ENCODE peak calls at places on chromosomes 2 and 18, in seven cellular contexts. E is endothelial cell of umbilical vein, I is breast epithelium, T is stomach, J is sigmoid colon, G is IMR-90, L is Peyer's patch. N is an unnamed sample. For H3K36me3, the result is how much of the 10 kb centered on the place peaks cover.

GRCh38 chr2:239728751-239729150 is 296.4 kb downstream of the NDUFA10 start:
- DNase-seq in E (no peak), I (no peak), T (no peak), J (peak), G (no peak), L (no peak), N (no peak)

GRCh38 chr2:102520009-102520408 is 47.0 kb downstream of the SLC9A4 start:
- DNase-seq in E (peak), I (no peak), T (peak), J (no peak), G (peak), L (no peak), N (peak)

GRCh38 chr2:175439416-175439815 is 257.9 kb upstream of the ATP5MC3 start:
- DNase-seq in E (no peak), I (no peak), T (no peak), J (no peak), G (no peak), L (no peak), N (no peak)

GRCh38 chr2:171608168-171608567 is 79.1 kb upstream of the DYNC1I2 start:
- DNase-seq in E (no peak), I (no peak), T (no peak), J (no peak), G (no peak), L (no peak), N (no peak)

GRCh38 chr2:86039178-86039962 is 66.3 kb downstream of the POLR1A start:
- DNase-seq in E (no peak), I (peak), T (peak), J (peak), G (no peak), L (peak), N (peak)

GRCh38 chr18:74282359-74283254 is 9.2 kb downstream of the CYB5A start:
- DNase-seq in E (no peak), I (no peak), T (no peak), J (no peak), G (no peak), L (no peak), N (no peak)

GRCh38 chr2:64493788-64494187 is 30.3 kb upstream of the AFTPH start:
- DNase-seq in E (no peak), I (no peak), T (no peak), J (no peak), G (no peak), L (no peak), N (no peak)

GRCh38 chr2:237488295-237488694 is 1.2 kb downstream of the MLPH start:
- DNase-seq in E (no peak), I (peak), T (peak), J (no peak), G (no peak), L (no peak), N (no peak)

GRCh38 chr2:70094978-70095832 is 7.9 kb downstream of the PCBP1 start:
- DNase-seq in E (peak), I (peak), T (peak), J (peak), G (peak), L (peak), N (peak)
- TF ChIP-seq POLR2A in E (no peak), I (peak), T (no peak), J (no peak), G (no peak), L (no peak), N (peak)

DNA sequence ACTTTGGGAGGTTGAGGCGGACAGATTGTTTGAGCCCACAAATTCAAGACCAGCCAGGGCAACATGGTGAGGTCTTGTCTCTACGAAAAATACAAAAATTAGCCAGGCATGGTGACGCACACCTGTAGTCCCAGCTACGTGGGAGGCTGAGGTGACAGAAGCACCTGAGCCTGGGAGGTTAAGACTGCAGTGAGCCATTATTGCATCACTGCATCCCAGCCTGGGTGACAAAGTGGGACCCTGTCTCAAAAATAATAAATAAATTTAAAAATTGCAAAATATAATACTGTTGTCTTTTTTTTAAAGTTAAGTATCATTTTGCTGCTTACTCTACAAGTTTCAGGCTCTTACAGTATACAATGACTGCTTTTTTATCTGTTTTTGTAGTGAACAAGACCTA is 4.0 kb upstream of the ANKRD12 start:
- DNase-seq in E (no peak), I (no peak), T (no peak), J (no peak), G (no peak), L (no peak), N (no peak)
- H3K36me3 ChIP-seq in E (under half), I (under half), T (half or more), J (under half), G (under half), L (under half), N (under half)

DNA sequence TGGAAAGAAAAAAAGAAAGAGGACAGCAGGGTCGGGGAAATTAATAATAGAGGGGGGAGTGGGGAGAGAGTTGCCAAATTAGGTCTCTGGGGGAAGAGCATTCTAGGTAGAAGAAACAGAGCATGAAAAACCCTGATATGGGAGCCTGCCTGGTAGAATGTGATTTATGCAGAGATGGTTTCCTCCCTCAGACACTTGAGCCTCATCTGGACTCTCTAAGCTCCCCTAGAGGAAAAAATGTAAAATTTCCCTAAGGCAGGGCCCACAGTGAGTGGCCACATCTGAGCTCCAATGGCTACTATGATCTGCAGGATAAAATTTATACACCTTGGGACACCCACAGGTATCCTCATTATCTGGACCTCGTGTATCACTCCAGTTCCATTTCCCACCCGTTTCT is 20.6 kb upstream of the EPAS1 start:
- DNase-seq in E (no peak), I (no peak), T (no peak), J (no peak), G (peak), L (no peak), N (no peak)
- TF ChIP-seq CTCF in E (no peak), I (no peak), T (no peak), J (no peak), G (peak), L (no peak), N (peak)

GRCh38 chr2:231613655-231614558 is 21.2 kb downstream of the TEX44 start:
- DNase-seq in E (peak), I (peak), T (peak), J (peak), G (peak), L (peak), N (peak)

GRCh38 chr2:231612199-231613053 is 19.8 kb downstream of the TEX44 start:
- DNase-seq in E (peak), I (peak), T (peak), J (peak), G (peak), L (peak), N (peak)

GRCh38 chr2:231613054-231613654 is 20.5 kb downstream of the TEX44 start:
- DNase-seq in E (no peak), I (no peak), T (no peak), J (peak), G (no peak), L (no peak), N (no peak)

GRCh38 chr2:231615058-231615671 is 22.5 kb downstream of the TEX44 start:
- DNase-seq in E (no peak), I (no peak), T (no peak), J (peak), G (no peak), L (no peak), N (peak)

DNA sequence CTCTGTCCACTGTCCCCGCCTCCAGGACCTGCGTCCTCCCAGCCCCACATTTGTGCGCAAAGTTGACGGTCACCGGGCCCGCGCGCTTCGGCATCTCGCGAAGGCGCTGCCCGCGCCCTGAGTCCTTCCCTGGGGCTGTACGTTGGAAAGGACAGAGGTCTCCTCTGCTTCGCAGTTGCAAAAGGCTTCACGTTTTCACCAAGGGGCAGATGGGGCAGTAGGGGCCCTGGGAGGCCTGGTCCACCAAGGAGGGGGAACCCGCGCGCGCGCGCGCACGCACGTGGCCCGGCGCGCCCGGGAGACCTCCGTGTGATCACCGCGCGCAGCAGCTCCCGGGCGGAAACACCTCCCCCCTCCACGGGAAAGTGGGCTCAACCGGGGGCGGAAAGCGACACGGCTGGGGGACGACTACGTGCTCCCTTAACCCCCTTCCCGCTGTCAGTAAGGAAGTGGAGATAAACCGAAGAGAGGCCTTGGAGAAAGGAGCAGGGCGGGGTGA is 21.9 kb downstream of the TEX44 start:
- DNase-seq in E (no peak), I (no peak), T (peak), J (no peak), G (no peak), L (peak), N (no peak)
- TF ChIP-seq POLR2A in E (no peak), I (peak), T (no peak), J (peak), G (no peak), L (no peak), N (peak)

GRCh38 chr18:32888311-32888710 is 115.5 kb upstream of the KLHL14 start:
- DNase-seq in E (no peak), I (no peak), T (no peak), J (no peak), G (no peak), L (no peak), N (no peak)

GRCh38 chr18:32889620-32890593 is 117.1 kb upstream of the KLHL14 start:
- DNase-seq in E (no peak), I (no peak), T (no peak), J (no peak), G (no peak), L (no peak), N (no peak)

GRCh38 chr18:32891130-32891529 is 118.3 kb upstream of the KLHL14 start:
- DNase-seq in E (no peak), I (no peak), T (no peak), J (no peak), G (no peak), L (no peak), N (no peak)

GRCh38 chr18:32893915-32894314 is 121.1 kb upstream of the KLHL14 start:
- DNase-seq in E (no peak), I (no peak), T (no peak), J (no peak), G (no peak), L (no peak), N (no peak)

DNA sequence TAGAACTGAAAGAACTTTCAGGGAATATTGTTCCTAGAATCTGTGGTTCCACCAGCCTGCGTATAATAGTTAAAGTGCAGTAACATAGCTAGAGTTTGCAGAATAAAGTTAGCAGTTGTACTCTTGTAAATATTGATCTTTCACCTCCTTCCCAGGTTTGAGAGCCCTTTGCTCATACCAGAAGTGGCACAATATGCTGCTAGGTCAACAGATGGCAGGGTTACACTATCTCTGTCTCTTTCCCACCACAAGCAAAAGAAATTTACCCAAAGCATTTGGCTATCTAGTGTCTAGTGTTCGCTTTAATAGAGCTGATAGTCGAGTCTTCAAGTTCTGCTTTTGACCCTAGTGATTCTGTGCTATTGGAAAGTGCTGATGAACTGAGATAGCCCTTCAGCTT is 119.0 kb upstream of the KLHL14 start:
- DNase-seq in E (no peak), I (no peak), T (no peak), J (no peak), G (no peak), L (no peak), N (no peak)
- H3K36me3 ChIP-seq in E (under half), I (under half), T (under half), J (under half), G (under half), L (under half), N (under half)

N was measured in adrenal gland.